ENCODE peak calls at places on chromosomes 16 and 17, in eight cellular contexts. One of them, this sample, is unnamed.

GRCh38 chr16:4690946-4691665 is 2.3 kb upstream of the NUDT16L1 start:
- DNase-seq in ascending aorta: no peak
- DNase-seq in heart left ventricle: peak; percentile 59
- DNase-seq in breast epithelium: no peak
- DNase-seq in lung: no peak
- DNase-seq in neural progenitor cell: no peak
- DNase-seq in GM23248: no peak
- DNase-seq in CD8-positive, alpha-beta T cell: no peak
- DNase-seq in this sample: no peak

GRCh38 chr16:8634991-8635736 is 13.7 kb downstream of the METTL22 start:
- DNase-seq in neural progenitor cell: peak; percentile 80
- DNase-seq in lung: no peak
- DNase-seq in breast epithelium: no peak
- DNase-seq in CD8-positive, alpha-beta T cell: no peak
- DNase-seq in heart left ventricle: no peak
- DNase-seq in GM23248: peak; percentile 58
- DNase-seq in ascending aorta: no peak
- DNase-seq in this sample: no peak

GRCh38 chr17:49967205-49967604 is 1.8 kb upstream of the DLX4 start:
- DNase-seq in GM23248: no peak
- DNase-seq in lung: no peak
- DNase-seq in CD8-positive, alpha-beta T cell: no peak
- DNase-seq in ascending aorta: no peak
- DNase-seq in neural progenitor cell: no peak
- DNase-seq in breast epithelium: no peak
- DNase-seq in heart left ventricle: no peak
- DNase-seq in this sample: no peak

GRCh38 chr16:72658888-72659717 is 388.8 kb downstream of the ZFHX3 start:
- DNase-seq in neural progenitor cell: no peak
- DNase-seq in breast epithelium: no peak
- DNase-seq in heart left ventricle: no peak
- DNase-seq in lung: no peak
- DNase-seq in CD8-positive, alpha-beta T cell: no peak
- DNase-seq in ascending aorta: no peak
- DNase-seq in GM23248: peak; percentile 15
- DNase-seq in this sample: no peak

GRCh38 chr16:52634528-52634927 is 87.6 kb upstream of the TOX3 start:
- DNase-seq in breast epithelium: no peak
- DNase-seq in lung: no peak
- DNase-seq in neural progenitor cell: no peak
- DNase-seq in ascending aorta: no peak
- DNase-seq in GM23248: no peak
- DNase-seq in heart left ventricle: no peak
- DNase-seq in CD8-positive, alpha-beta T cell: no peak
- DNase-seq in this sample: no peak

GRCh38 chr16:75552951-75553350 is 3.1 kb downstream of the TMEM231 start:
- DNase-seq in lung: no peak
- DNase-seq in GM23248: no peak
- DNase-seq in breast epithelium: no peak
- DNase-seq in heart left ventricle: no peak
- DNase-seq in CD8-positive, alpha-beta T cell: no peak
- DNase-seq in neural progenitor cell: no peak
- DNase-seq in ascending aorta: no peak
- DNase-seq in this sample: no peak

GRCh38 chr17:20276430-20276829 is 190.9 kb downstream of the LGALS9B start:
- DNase-seq in neural progenitor cell: no peak
- DNase-seq in ascending aorta: no peak
- DNase-seq in GM23248: no peak
- DNase-seq in breast epithelium: no peak
- DNase-seq in lung: no peak
- DNase-seq in CD8-positive, alpha-beta T cell: no peak
- DNase-seq in heart left ventricle: no peak
- DNase-seq in this sample: no peak

GRCh38 chr17:77499699-77500435 is 359.1 kb downstream of the SEC14L1 start:
- DNase-seq in CD8-positive, alpha-beta T cell: no peak
- DNase-seq in heart left ventricle: no peak
- DNase-seq in GM23248: no peak
- DNase-seq in ascending aorta: no peak
- DNase-seq in lung: no peak
- DNase-seq in breast epithelium: no peak
- DNase-seq in neural progenitor cell: no peak
- DNase-seq in this sample: no peak

GRCh38 chr16:66224186-66224585 is 142.3 kb upstream of the CDH5 start:
- DNase-seq in GM23248: no peak
- DNase-seq in heart left ventricle: no peak
- DNase-seq in neural progenitor cell: no peak
- DNase-seq in ascending aorta: no peak
- DNase-seq in CD8-positive, alpha-beta T cell: no peak
- DNase-seq in lung: no peak
- DNase-seq in breast epithelium: no peak
- DNase-seq in this sample: no peak

GRCh38 chr16:87604572-87605135 is 2.3 kb downstream of the JPH3 start:
- DNase-seq in ascending aorta: no peak
- DNase-seq in GM23248: no peak
- DNase-seq in neural progenitor cell: no peak
- DNase-seq in lung: no peak
- DNase-seq in CD8-positive, alpha-beta T cell: no peak
- DNase-seq in breast epithelium: no peak
- DNase-seq in heart left ventricle: no peak
- DNase-seq in this sample: no peak

GRCh38 chr17:71052971-71053370 is 883.6 kb downstream of the KCNJ2 start:
- DNase-seq in lung: no peak
- DNase-seq in CD8-positive, alpha-beta T cell: no peak
- DNase-seq in breast epithelium: no peak
- DNase-seq in neural progenitor cell: no peak
- DNase-seq in GM23248: no peak
- DNase-seq in ascending aorta: no peak
- DNase-seq in heart left ventricle: no peak
- DNase-seq in this sample: no peak

GRCh38 chr16:10992112-10992511 is 47.7 kb downstream of the CLEC16A start:
- DNase-seq in GM23248: peak; percentile 81
- DNase-seq in neural progenitor cell: no peak
- DNase-seq in breast epithelium: no peak
- DNase-seq in heart left ventricle: no peak
- DNase-seq in ascending aorta: no peak
- DNase-seq in CD8-positive, alpha-beta T cell: no peak
- DNase-seq in lung: no peak
- DNase-seq in this sample: no peak

GRCh38 chr16:21638573-21638975 is 13.8 kb downstream of the IGSF6 start:
- DNase-seq in neural progenitor cell: no peak
- DNase-seq in ascending aorta: no peak
- DNase-seq in CD8-positive, alpha-beta T cell: no peak
- DNase-seq in heart left ventricle: no peak
- DNase-seq in lung: no peak
- DNase-seq in GM23248: peak; percentile 92
- DNase-seq in breast epithelium: no peak
- DNase-seq in this sample: no peak

GRCh38 chr17:31467502-31468256 is 76.2 kb downstream of the RAB11FIP4 start:
- DNase-seq in heart left ventricle: peak; percentile 64
- DNase-seq in ascending aorta: no peak
- DNase-seq in CD8-positive, alpha-beta T cell: no peak
- DNase-seq in breast epithelium: peak; percentile 63
- DNase-seq in neural progenitor cell: peak; percentile 60
- DNase-seq in lung: no peak
- DNase-seq in GM23248: no peak
- DNase-seq in this sample: no peak

GRCh38 chr16:53518550-53519416 is 15.8 kb upstream of the AKTIP start:
- DNase-seq in lung: peak; percentile 58
- DNase-seq in breast epithelium: no peak
- DNase-seq in heart left ventricle: no peak
- DNase-seq in neural progenitor cell: no peak
- DNase-seq in ascending aorta: no peak
- DNase-seq in GM23248: peak; percentile 8
- DNase-seq in CD8-positive, alpha-beta T cell: peak; percentile 66
- DNase-seq in this sample: peak; percentile 51

GRCh38 chr16:75919664-75920063 is 193.4 kb upstream of the CPHXL start:
- DNase-seq in GM23248: no peak
- DNase-seq in lung: no peak
- DNase-seq in neural progenitor cell: no peak
- DNase-seq in ascending aorta: no peak
- DNase-seq in CD8-positive, alpha-beta T cell: no peak
- DNase-seq in heart left ventricle: no peak
- DNase-seq in breast epithelium: no peak
- DNase-seq in this sample: no peak

GRCh38 chr17:50358177-50358576 is 12.3 kb downstream of the XYLT2 start:
- DNase-seq in breast epithelium: no peak
- DNase-seq in CD8-positive, alpha-beta T cell: no peak
- DNase-seq in lung: no peak
- DNase-seq in neural progenitor cell: no peak
- DNase-seq in ascending aorta: no peak
- DNase-seq in heart left ventricle: no peak
- DNase-seq in GM23248: no peak
- DNase-seq in this sample: no peak

GRCh38 chr16:87448866-87449265 is 44.0 kb downstream of the ZCCHC14 start:
- DNase-seq in breast epithelium: no peak
- DNase-seq in ascending aorta: no peak
- DNase-seq in lung: no peak
- DNase-seq in heart left ventricle: no peak
- DNase-seq in CD8-positive, alpha-beta T cell: no peak
- DNase-seq in GM23248: no peak
- DNase-seq in neural progenitor cell: no peak
- DNase-seq in this sample: no peak

DNA sequence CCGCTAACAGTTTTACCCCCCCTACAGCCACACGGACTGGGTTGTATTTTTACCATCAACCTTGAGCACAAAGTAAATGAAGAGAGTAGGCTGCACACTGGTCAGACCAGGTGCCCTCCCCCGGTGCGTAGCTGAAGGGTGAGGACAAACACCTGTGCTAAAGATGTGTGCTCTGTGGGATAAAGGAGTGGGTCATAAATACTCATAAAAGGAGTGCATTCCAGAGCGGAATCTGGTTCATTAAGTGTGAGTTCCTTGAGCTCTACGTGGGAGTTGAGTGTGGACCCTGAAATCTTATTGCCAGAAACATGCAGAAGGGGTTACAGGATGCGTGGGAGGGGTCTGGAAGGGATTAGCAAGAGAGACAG is 217.0 kb downstream of the CCDC182 start:
- DNase-seq in GM23248: no peak
- DNase-seq in CD8-positive, alpha-beta T cell: no peak
- DNase-seq in heart left ventricle: no peak
- DNase-seq in ascending aorta: no peak
- DNase-seq in breast epithelium: no peak
- DNase-seq in lung: peak; percentile 38
- DNase-seq in neural progenitor cell: no peak
- DNase-seq in this sample: no peak
- H3K4me1 ChIP-seq in GM23248: peaks cover 33% of the 10 kb centered on the region
- H3K4me1 ChIP-seq in CD8-positive, alpha-beta T cell: peaks cover 15% of the 10 kb centered on the region
- H3K4me1 ChIP-seq in heart left ventricle: peaks cover 15% of the 10 kb centered on the region
- H3K4me1 ChIP-seq in ascending aorta: peaks cover 10% of the 10 kb centered on the region
- H3K4me1 ChIP-seq in breast epithelium: no peaks in the 10 kb centered on the region
- H3K4me1 ChIP-seq in lung: peaks cover 9% of the 10 kb centered on the region
- H3K4me1 ChIP-seq in neural progenitor cell: peaks cover 83% of the 10 kb centered on the region
- H3K4me1 ChIP-seq in this sample: no peaks in the 10 kb centered on the region

GRCh38 chr17:17921192-17922082 is 50.8 kb downstream of the TOM1L2 start:
- DNase-seq in CD8-positive, alpha-beta T cell: no peak
- DNase-seq in ascending aorta: no peak
- DNase-seq in breast epithelium: no peak
- DNase-seq in neural progenitor cell: peak; percentile 77
- DNase-seq in heart left ventricle: no peak
- DNase-seq in GM23248: peak; percentile 94
- DNase-seq in lung: no peak
- DNase-seq in this sample: no peak
- H3K27ac ChIP-seq in CD8-positive, alpha-beta T cell: no peak overlapping the region
- H3K27ac ChIP-seq in ascending aorta: peak overlapping the region; percentile 34
- H3K27ac ChIP-seq in breast epithelium: peak overlapping the region; percentile 77
- H3K27ac ChIP-seq in neural progenitor cell: peak overlapping the region; percentile 87
- H3K27ac ChIP-seq in heart left ventricle: peak overlapping the region; percentile 88
- H3K27ac ChIP-seq in GM23248: peak overlapping the region; percentile 85
- H3K27ac ChIP-seq in lung: peak overlapping the region; percentile 77
- H3K27ac ChIP-seq in this sample: peak overlapping the region; percentile 87

DNA sequence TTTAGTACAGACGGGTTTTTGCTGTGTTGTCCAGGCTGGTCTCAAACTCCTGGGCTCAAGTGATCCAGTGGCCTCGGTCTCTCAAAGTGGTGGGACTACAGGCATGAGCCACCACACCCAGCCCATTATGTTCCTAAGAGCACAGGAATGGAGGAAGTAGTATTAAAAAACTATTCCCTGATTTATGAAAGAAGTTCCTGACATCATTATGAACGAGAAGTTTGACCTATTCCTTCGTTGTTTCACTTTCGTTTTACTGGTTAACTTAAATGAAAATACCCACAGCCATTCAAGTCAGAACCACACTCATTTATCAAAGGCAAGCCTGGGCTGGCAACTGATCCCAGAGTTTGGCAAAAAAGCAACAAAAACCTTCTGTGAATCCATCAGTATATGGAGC is 13.5 kb upstream of the CBX4 start:
- DNase-seq in ascending aorta: no peak
- DNase-seq in GM23248: peak; percentile 57
- DNase-seq in neural progenitor cell: no peak
- DNase-seq in CD8-positive, alpha-beta T cell: no peak
- DNase-seq in heart left ventricle: no peak
- DNase-seq in lung: no peak
- DNase-seq in breast epithelium: no peak
- DNase-seq in this sample: no peak
- H3K4me1 ChIP-seq in ascending aorta: no peaks in the 10 kb centered on the region
- H3K4me1 ChIP-seq in GM23248: no peaks in the 10 kb centered on the region
- H3K4me1 ChIP-seq in neural progenitor cell: peaks cover 9% of the 10 kb centered on the region
- H3K4me1 ChIP-seq in CD8-positive, alpha-beta T cell: no peaks in the 10 kb centered on the region
- H3K4me1 ChIP-seq in heart left ventricle: no peaks in the 10 kb centered on the region
- H3K4me1 ChIP-seq in lung: no peaks in the 10 kb centered on the region
- H3K4me1 ChIP-seq in breast epithelium: no peaks in the 10 kb centered on the region
- H3K4me1 ChIP-seq in this sample: peaks cover 6% of the 10 kb centered on the region

GRCh38 chr17:40921026-40921425 is 16.4 kb downstream of the KRT23 start:
- DNase-seq in heart left ventricle: no peak
- DNase-seq in lung: no peak
- DNase-seq in neural progenitor cell: no peak
- DNase-seq in ascending aorta: no peak
- DNase-seq in CD8-positive, alpha-beta T cell: no peak
- DNase-seq in GM23248: peak; percentile 29
- DNase-seq in breast epithelium: no peak
- DNase-seq in this sample: no peak

GRCh38 chr17:40926341-40926740 is 11.1 kb downstream of the KRT23 start:
- DNase-seq in GM23248: no peak
- DNase-seq in CD8-positive, alpha-beta T cell: no peak
- DNase-seq in lung: no peak
- DNase-seq in neural progenitor cell: no peak
- DNase-seq in ascending aorta: no peak
- DNase-seq in breast epithelium: no peak
- DNase-seq in heart left ventricle: no peak
- DNase-seq in this sample: no peak

GRCh38 chr17:40916366-40916765 is 21.1 kb downstream of the KRT23 start:
- DNase-seq in CD8-positive, alpha-beta T cell: no peak
- DNase-seq in lung: no peak
- DNase-seq in GM23248: no peak
- DNase-seq in heart left ventricle: no peak
- DNase-seq in breast epithelium: no peak
- DNase-seq in ascending aorta: no peak
- DNase-seq in neural progenitor cell: no peak
- DNase-seq in this sample: no peak

DNA sequence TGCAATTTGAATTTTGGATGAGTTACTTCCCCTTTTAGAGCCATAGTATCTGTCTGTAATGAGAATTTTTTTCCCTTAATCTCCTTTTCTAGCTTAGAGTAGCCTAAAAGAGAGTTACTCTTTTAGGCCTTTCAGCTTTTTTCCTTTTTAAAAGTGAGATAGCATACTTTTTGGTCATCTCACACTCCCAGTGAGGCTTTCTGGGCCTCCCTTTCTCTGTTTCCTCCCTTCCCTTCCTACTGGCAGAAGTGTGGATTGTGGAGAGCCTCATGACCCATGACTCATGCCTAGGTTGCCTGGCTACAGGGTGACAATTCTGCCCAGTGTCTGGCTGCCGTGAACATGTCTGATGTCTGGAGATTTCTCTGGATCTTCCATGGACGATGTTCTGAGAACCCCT is 15.2 kb downstream of the KRT23 start:
- DNase-seq in breast epithelium: no peak
- DNase-seq in heart left ventricle: no peak
- DNase-seq in lung: peak; percentile 45
- DNase-seq in CD8-positive, alpha-beta T cell: no peak
- DNase-seq in ascending aorta: peak; percentile 15
- DNase-seq in neural progenitor cell: no peak
- DNase-seq in GM23248: peak; percentile 92
- DNase-seq in this sample: no peak
- H3K27ac ChIP-seq in breast epithelium: peak overlapping the region; percentile 55
- H3K27ac ChIP-seq in heart left ventricle: no peak overlapping the region
- H3K27ac ChIP-seq in lung: no peak overlapping the region
- H3K27ac ChIP-seq in CD8-positive, alpha-beta T cell: no peak overlapping the region
- H3K27ac ChIP-seq in ascending aorta: peak overlapping the region; percentile 45
- H3K27ac ChIP-seq in neural progenitor cell: no peak overlapping the region
- H3K27ac ChIP-seq in GM23248: peak overlapping the region; percentile 84
- H3K27ac ChIP-seq in this sample: no peak overlapping the region